ENCODE peak calls at places on chromosomes 16 and 17, in nine cellular contexts. Z, B, I, R, N, Y, K, P and L are unnamed samples.

GRCh38 chr16:68488559-68488958 is 40.3 kb upstream of the SMPD3 start:
- DNase-seq in K (no peak), B (no peak), Y (no peak), R (no peak), I (no peak), Z (no peak), P (no peak), N (no peak), L (no peak)

GRCh38 chr16:51034481-51035109 is 116.5 kb downstream of the SALL1 start:
- DNase-seq in I (no peak), K (no peak), R (no peak), N (no peak), Y (no peak), B (no peak), Z (no peak), P (no peak), L (no peak)

GRCh38 chr17:39828443-39828842 is 35.7 kb downstream of the IKZF3 start:
- DNase-seq in P (no peak), I (no peak), R (no peak), B (no peak), Z (no peak), N (no peak), K (no peak), Y (no peak), L (no peak)

GRCh38 chr16:14180431-14181059 is 109.4 kb downstream of the MRTFB start:
- DNase-seq in R (no peak), Z (no peak), I (no peak), B (no peak), Y (no peak), P (no peak), K (no peak), N (no peak), L (peak)

GRCh38 chr16:85555549-85556455 is 57.3 kb upstream of the GSE1 start:
- DNase-seq in B (peak), I (peak), P (peak), Y (no peak), Z (peak), K (no peak), R (peak), N (peak), L (peak)

GRCh38 chr17:50556803-50557202 is 3.7 kb upstream of the CACNA1G start:
- DNase-seq in P (no peak), B (no peak), I (peak), N (no peak), Z (no peak), K (no peak), Y (no peak), R (no peak), L (no peak)

GRCh38 chr17:58412910-58413630 is 4.3 kb downstream of the RNF43 start:
- DNase-seq in B (no peak), R (no peak), P (no peak), Y (no peak), N (no peak), I (no peak), Z (no peak), K (no peak), L (no peak)

GRCh38 chr17:74514632-74515035 is 16.6 kb downstream of the CD300LB start:
- DNase-seq in Y (no peak), R (no peak), N (no peak), P (no peak), B (peak), Z (no peak), K (no peak), I (no peak), L (no peak)

GRCh38 chr17:77235370-77236080 is 94.8 kb downstream of the SEC14L1 start:
- DNase-seq in N (no peak), P (no peak), R (peak), I (no peak), K (no peak), Z (no peak), B (peak), Y (no peak), L (no peak)

GRCh38 chr17:79985951-79986391 is 49.7 kb downstream of the TBC1D16 start:
- DNase-seq in Z (no peak), I (no peak), R (no peak), B (no peak), Y (no peak), P (peak), K (no peak), N (no peak), L (no peak)

GRCh38 chr17:81419333-81419885 is 24.2 kb downstream of the BAHCC1 start:
- DNase-seq in N (no peak), R (peak), Y (peak), P (no peak), K (peak), B (no peak), Z (peak), I (no peak), L (peak)

GRCh38 chr17:36705651-36706436 is 104.5 kb downstream of the MRM1 start:
- DNase-seq in Y (no peak), P (peak), I (peak), B (peak), R (peak), Z (no peak), K (no peak), N (no peak), L (peak)

GRCh38 chr16:29674188-29674587 is 4.8 kb upstream of the QPRT start:
- DNase-seq in Y (no peak), R (peak), I (no peak), K (no peak), B (no peak), Z (no peak), P (no peak), N (no peak), L (no peak)

GRCh38 chr16:85473909-85474640 is 139.0 kb upstream of the GSE1 start:
- DNase-seq in K (no peak), Y (no peak), I (no peak), N (no peak), B (no peak), R (no peak), P (no peak), Z (peak), L (no peak)

GRCh38 chr16:81738831-81739496 is 40.1 kb upstream of the PLCG2 start:
- DNase-seq in Y (no peak), P (no peak), B (no peak), Z (peak), R (no peak), K (peak), N (peak), I (no peak), L (no peak)

GRCh38 chr17:51441431-51441830 is 181.1 kb downstream of the UTP18 start:
- DNase-seq in K (no peak), B (no peak), R (no peak), P (no peak), I (no peak), Y (no peak), Z (no peak), N (no peak), L (no peak)

GRCh38 chr17:28230011-28230410 is 89.0 kb upstream of the TMEM97 start:
- DNase-seq in P (no peak), B (peak), N (no peak), Z (no peak), R (no peak), Y (no peak), K (peak), I (no peak), L (no peak)

GRCh38 chr16:73831197-73831596 is 465.4 kb upstream of the PSMD7 start:
- DNase-seq in R (no peak), N (no peak), K (no peak), I (no peak), B (no peak), Z (no peak), P (no peak), Y (no peak), L (no peak)

GRCh38 chr17:7282752-7283321 is 1.3 kb downstream of the SLC2A4 start:
- DNase-seq in I (no peak), Z (no peak), R (no peak), K (no peak), Y (no peak), P (no peak), N (no peak), B (no peak), L (no peak)

GRCh38 chr16:28146536-28146935 is 65.2 kb downstream of the XPO6 start:
- DNase-seq in Y (no peak), N (no peak), R (no peak), Z (no peak), P (no peak), B (no peak), I (no peak), K (no peak), L (no peak)

GRCh38 chr16:2753523-2754020 is 1.1 kb downstream of the SRRM2 start:
- DNase-seq in R (no peak), P (no peak), Z (no peak), I (no peak), Y (no peak), N (no peak), K (no peak), B (no peak), L (no peak)

GRCh38 chr17:787641-788221 is 5.6 kb downstream of the MRM3 start:
- DNase-seq in P (no peak), R (no peak), B (no peak), Y (no peak), N (no peak), I (no peak), K (peak), Z (no peak), L (no peak)

GRCh38 chr17:38868095-38868967 is 1.5 kb upstream of the LASP1 start:
- DNase-seq in K (peak), Z (no peak), P (no peak), B (peak), I (no peak), N (no peak), Y (peak), R (peak), L (no peak)

GRCh38 chr16:26993511-26993910 is 73.2 kb upstream of the C16orf82 start:
- DNase-seq in N (no peak), Y (no peak), K (no peak), Z (no peak), I (no peak), R (no peak), B (no peak), P (no peak), L (no peak)

GRCh38 chr17:46771601-46772012 is 46.9 kb downstream of the WNT3 start:
- DNase-seq in P (no peak), N (no peak), Y (no peak), B (no peak), K (no peak), Z (peak), I (peak), R (no peak), L (peak)

GRCh38 chr17:51238253-51238887 is 21.5 kb downstream of the MBTD1 start:
- DNase-seq in Y (no peak), B (no peak), I (no peak), K (no peak), R (no peak), N (no peak), Z (no peak), P (no peak), L (no peak)

GRCh38 chr17:75124041-75124818 is 7.3 kb downstream of the NT5C start:
- DNase-seq in Y (no peak), K (peak), B (peak), P (peak), I (no peak), N (no peak), R (peak), Z (peak), L (no peak)

GRCh38 chr16:85912271-85912974 is 13.5 kb downstream of the IRF8 start:
- DNase-seq in Z (no peak), K (no peak), N (no peak), I (no peak), B (no peak), Y (peak), P (no peak), R (peak), L (no peak)

GRCh38 chr16:69186642-69187386 is at the start of gene SNTB2:
- DNase-seq in B (peak), Z (peak), K (peak), I (peak), R (peak), Y (peak), N (peak), P (peak), L (peak)

GRCh38 chr16:84526794-84527485 is 22.5 kb upstream of the MEAK7 start:
- DNase-seq in I (peak), R (no peak), Z (no peak), N (no peak), K (peak), B (no peak), Y (no peak), P (no peak), L (peak)

GRCh38 chr16:47395733-47396503 is 64.9 kb downstream of the ITFG1 start:
- DNase-seq in R (no peak), Z (no peak), N (no peak), Y (no peak), K (no peak), B (no peak), P (no peak), I (no peak), L (no peak)

GRCh38 chr16:84117482-84117843 is 721 bp upstream of the MBTPS1 start:
- DNase-seq in I (no peak), N (no peak), P (peak), Y (no peak), K (no peak), Z (no peak), B (peak), R (peak), L (no peak)

GRCh38 chr16:50428742-50429141 is 60.0 kb upstream of the BRD7 start:
- DNase-seq in Y (no peak), Z (no peak), K (no peak), I (no peak), N (no peak), R (no peak), B (no peak), P (no peak), L (no peak)

GRCh38 chr16:2752850-2753522 is 548 bp downstream of the SRRM2 start:
- DNase-seq in Y (peak), Z (peak), I (peak), N (no peak), R (peak), K (peak), P (peak), B (peak), L (peak)

GRCh38 chr17:2695961-2696760 is 15.4 kb downstream of the CLUH start:
- DNase-seq in P (no peak), R (no peak), K (peak), I (no peak), Y (no peak), Z (peak), N (no peak), B (no peak), L (peak)

GRCh38 chr17:34397265-34397664 is 34.2 kb upstream of the CCL1 start:
- DNase-seq in P (no peak), K (no peak), R (no peak), I (no peak), N (no peak), Z (no peak), Y (no peak), B (no peak), L (no peak)

GRCh38 chr17:78820841-78821240 is 19.8 kb downstream of the USP36 start:
- DNase-seq in P (no peak), N (no peak), Y (no peak), I (no peak), B (no peak), K (no peak), R (no peak), Z (no peak), L (no peak)
- TF ChIP-seq CTCF in P (no peak), N (no peak), Y (no peak), I (no peak), B (no peak), K (no peak), R (no peak), Z (no peak), L (no peak)

GRCh38 chr17:45277216-45277849 is 15.4 kb upstream of the SPATA32 start:
- DNase-seq in I (peak), P (peak), N (peak), R (peak), Y (peak), K (peak), Z (no peak), B (peak), L (peak)
- TF ChIP-seq CTCF in I (peak), P (peak), N (peak), R (peak), Y (peak), K (peak), Z (peak), B (peak), L (peak)

GRCh38 chr17:10683853-10684252 is 13.5 kb downstream of the SCO1 start:
- DNase-seq in I (no peak), Z (no peak), P (no peak), N (no peak), B (no peak), K (no peak), R (peak), Y (no peak), L (no peak)
- TF ChIP-seq CTCF in I (peak), Z (no peak), P (peak), N (peak), B (peak), K (peak), R (peak), Y (no peak), L (peak)

GRCh38 chr16:88407042-88407420 is 24.3 kb downstream of the ZNF469 start:
- DNase-seq in P (no peak), Z (peak), R (no peak), K (no peak), I (no peak), N (no peak), B (no peak), Y (no peak), L (no peak)

GRCh38 chr16:88404769-88405168 is 22.0 kb downstream of the ZNF469 start:
- DNase-seq in K (no peak), Y (no peak), R (no peak), I (no peak), Z (no peak), P (no peak), B (no peak), N (no peak), L (no peak)

GRCh38 chr16:88407807-88408206 is 25.0 kb downstream of the ZNF469 start:
- DNase-seq in N (no peak), K (no peak), P (no peak), B (no peak), R (no peak), I (no peak), Y (no peak), Z (no peak), L (no peak)

GRCh38 chr16:88405325-88406060 is 22.7 kb downstream of the ZNF469 start:
- DNase-seq in K (peak), Y (no peak), N (no peak), R (peak), B (no peak), Z (peak), I (no peak), P (no peak), L (no peak)

DNA sequence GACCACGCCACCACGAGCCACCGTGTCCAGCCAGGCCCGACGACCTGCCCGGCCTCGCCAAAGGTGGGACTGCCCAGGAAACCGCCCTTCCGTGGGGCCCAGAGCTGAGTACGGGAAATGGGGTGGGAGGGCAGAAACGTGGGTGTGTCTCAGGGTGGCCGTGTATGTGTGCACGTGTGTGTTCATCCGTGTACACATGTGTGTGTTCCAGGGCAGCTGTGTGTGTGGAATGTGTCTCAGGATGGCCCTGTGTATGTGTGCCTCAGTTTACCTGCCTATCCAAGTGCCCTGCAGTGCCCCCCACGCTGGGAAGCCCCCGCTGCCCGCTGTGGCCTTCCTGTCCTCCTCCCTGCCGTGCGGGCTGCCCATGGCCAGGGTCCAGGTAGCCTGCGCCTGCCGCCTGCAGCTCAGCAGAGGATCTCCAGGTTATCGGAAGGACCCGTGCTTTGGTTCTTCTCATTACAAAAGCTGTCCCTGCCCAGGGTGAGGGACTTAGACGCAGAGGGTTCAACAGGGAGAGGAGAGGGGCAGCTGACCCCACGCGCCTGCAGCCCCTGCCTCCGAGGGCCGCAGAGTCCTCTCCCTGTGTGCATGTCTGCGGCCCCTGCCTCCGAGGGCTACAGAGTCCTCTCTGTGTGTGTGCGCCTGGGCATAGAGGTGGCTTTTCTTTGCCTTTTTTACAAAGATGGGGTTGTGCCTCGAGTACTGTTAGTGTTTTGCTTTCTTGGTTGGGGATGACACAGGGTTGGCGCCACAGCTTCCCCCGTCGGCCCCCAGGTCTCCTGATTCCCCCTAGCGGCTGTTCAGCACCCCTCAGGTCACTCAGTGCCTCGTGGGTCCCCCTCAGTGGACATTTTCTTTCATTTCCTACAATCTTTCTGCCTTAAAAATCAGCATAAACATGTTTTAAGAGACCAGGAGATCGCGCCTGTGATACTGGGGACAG is 23.6 kb downstream of the ZNF469 start:
- DNase-seq in P (no peak), Y (no peak), K (no peak), R (no peak), Z (peak), B (no peak), N (no peak), I (no peak), L (no peak)
- TF ChIP-seq CTCF in P (no peak), Y (no peak), K (no peak), R (no peak), Z (no peak), B (no peak), N (no peak), I (no peak), L (no peak)

GRCh38 chr16:16096161-16096857 is 127.0 kb downstream of the ABCC6 start:
- DNase-seq in I (no peak), P (no peak), R (peak), B (no peak), N (no peak), K (peak), Z (no peak), Y (no peak), L (no peak)
- TF ChIP-seq CTCF in I (no peak), P (no peak), R (peak), B (no peak), N (peak), K (peak), Z (no peak), Y (no peak), L (no peak)

DNA sequence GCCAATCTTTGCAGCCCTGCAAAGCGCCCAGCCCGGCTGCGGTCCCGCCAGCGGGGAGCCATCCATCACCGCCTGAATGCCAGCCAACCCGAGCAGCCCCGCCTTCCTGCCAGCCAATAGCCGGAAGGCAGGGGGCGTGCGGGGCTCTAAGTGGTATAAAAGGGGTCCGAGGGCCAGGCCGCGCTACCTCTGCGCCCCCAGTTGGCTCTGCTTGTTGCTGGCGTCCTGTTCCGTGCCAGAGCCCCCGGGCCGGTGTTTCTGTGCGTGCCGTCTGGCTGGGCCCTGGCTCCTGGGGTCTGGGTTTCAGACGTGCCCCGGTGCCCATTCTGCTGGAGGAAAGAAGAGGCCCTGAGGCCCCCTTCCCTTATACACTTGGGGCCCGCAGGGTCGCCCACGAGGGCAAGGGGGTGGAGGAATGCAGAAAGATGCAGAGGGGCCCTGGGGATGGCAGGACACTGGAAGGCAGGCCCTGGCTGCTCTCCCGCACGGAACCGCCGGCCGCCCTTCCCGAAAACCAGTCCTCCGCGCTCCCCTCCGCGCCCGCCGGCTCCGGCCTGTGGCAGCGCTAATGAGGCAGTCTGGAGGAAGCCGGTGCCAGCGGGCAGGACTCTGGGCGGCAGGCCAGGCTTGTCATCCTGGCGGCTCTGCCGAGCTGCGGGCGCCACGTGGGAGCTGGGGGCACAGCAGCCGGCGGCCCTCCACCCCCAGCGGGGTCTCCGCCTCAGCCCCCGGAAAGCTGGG is 14.0 kb downstream of the COPZ2 start:
- DNase-seq in R (peak), K (peak), B (peak), Y (peak), N (peak), Z (peak), I (peak), P (peak), L (peak)
- TF ChIP-seq CTCF in R (no peak), K (peak), B (peak), Y (peak), N (peak), Z (no peak), I (peak), P (no peak), L (peak)

DNA sequence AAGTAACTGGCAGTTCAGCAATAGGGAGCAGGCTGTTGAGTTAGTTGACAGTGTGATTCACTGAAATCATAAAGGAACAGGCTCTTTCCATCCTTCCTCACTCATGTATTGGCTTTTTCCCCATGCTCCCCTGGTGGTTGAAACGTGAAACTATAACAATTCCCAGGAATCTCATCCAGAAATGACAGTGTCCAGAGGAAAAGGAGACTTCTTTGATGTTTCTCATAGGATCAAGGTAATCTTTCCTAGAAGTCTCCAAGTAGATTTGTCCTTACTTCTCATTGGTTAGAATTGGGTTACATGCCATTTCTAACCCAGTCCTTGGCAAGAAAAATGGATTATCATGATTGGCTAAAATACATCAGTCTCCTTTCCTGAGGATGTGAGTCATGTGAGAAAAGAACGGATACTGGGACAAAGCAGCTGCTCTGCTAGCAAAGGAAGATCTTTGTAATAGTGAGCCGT is 14.4 kb downstream of the TTC19 start:
- DNase-seq in Y (no peak), P (no peak), Z (no peak), N (no peak), I (no peak), K (no peak), B (no peak), R (peak), L (no peak)
- TF ChIP-seq CTCF in Y (peak), P (no peak), Z (no peak), N (no peak), I (peak), K (peak), B (no peak), R (peak), L (peak)